ENCODE peak calls at places on chromosomes 1 and 21, in eight cellular contexts. F, X, P, L, R, A, Z and Y are unnamed samples.

GRCh38 chr1:156194300-156194652 is 372 bp downstream of the SLC25A44 start:
- DNase-seq in Z (no peak), X (no peak), R (no peak), A (peak; percentile 10), L (no peak), P (peak; percentile 37), F (no peak), Y (no peak)

GRCh38 chr1:88922214-88922613 is 30.8 kb upstream of the GTF2B start:
- DNase-seq in R (no peak), L (no peak), P (no peak), F (no peak), A (no peak), X (no peak), Z (no peak), Y (no peak)

GRCh38 chr1:168179411-168180147 is 817 bp downstream of the TIPRL start:
- DNase-seq in L (no peak), F (peak; percentile 28), Z (no peak), X (no peak), A (peak; percentile 5), P (no peak), R (no peak), Y (no peak)

GRCh38 chr1:14415396-14415795 is 183.1 kb upstream of the KAZN start:
- DNase-seq in L (no peak), P (no peak), A (no peak), Z (no peak), X (no peak), R (no peak), F (no peak), Y (no peak)

GRCh38 chr1:9128161-9128519 is 762 bp downstream of the GPR157 start:
- DNase-seq in L (no peak), F (no peak), P (no peak), X (peak; percentile 77), Z (no peak), A (peak; percentile 34), R (no peak), Y (no peak)

GRCh38 chr1:213281610-213282316 is 230.7 kb downstream of the RPS6KC1 start:
- DNase-seq in F (no peak), A (no peak), R (no peak), Z (no peak), X (no peak), L (no peak), P (no peak), Y (no peak)

GRCh38 chr21:29547998-29548397 is 249.3 kb downstream of the BACH1 start:
- DNase-seq in L (no peak), X (no peak), R (no peak), A (no peak), Z (no peak), P (no peak), F (no peak), Y (no peak)

GRCh38 chr1:119506941-119507340 is at the start of gene HSD3B1:
- DNase-seq in R (no peak), P (no peak), F (no peak), L (no peak), A (no peak), X (no peak), Z (no peak), Y (no peak)

GRCh38 chr1:156581661-156582387 is 2.3 kb downstream of the TTC24 start:
- DNase-seq in F (no peak), A (no peak), Z (no peak), X (peak; percentile 61), P (no peak), R (no peak), L (no peak), Y (no peak)

GRCh38 chr1:96309783-96310182 is 411.8 kb upstream of the PTBP2 start:
- DNase-seq in P (no peak), Z (no peak), X (no peak), F (no peak), R (peak; percentile 83), A (peak; percentile 2), L (no peak), Y (peak; percentile 48)

GRCh38 chr1:37255111-37255795 is 219.1 kb upstream of the ZC3H12A start:
- DNase-seq in R (peak; percentile 5), Z (peak; percentile 30), L (no peak), F (peak; percentile 34), X (no peak), P (peak; percentile 36), A (peak; percentile 28), Y (no peak)

GRCh38 chr1:64121766-64122385 is 81.5 kb upstream of the UBE2U start:
- DNase-seq in X (no peak), L (no peak), Z (no peak), P (no peak), F (no peak), A (no peak), R (no peak), Y (no peak)

GRCh38 chr1:2050482-2050792 is 226 bp downstream of the PRKCZ start:
- DNase-seq in X (no peak), A (no peak), L (no peak), Z (no peak), F (no peak), P (no peak), R (no peak), Y (no peak)

GRCh38 chr1:49229555-49229954 is 452.9 kb upstream of the BEND5 start:
- DNase-seq in F (no peak), A (no peak), X (no peak), Z (peak; percentile 10), P (no peak), R (no peak), L (no peak), Y (no peak)

GRCh38 chr1:7384679-7385078 is 386.4 kb upstream of the VAMP3 start:
- DNase-seq in R (no peak), F (no peak), A (no peak), P (no peak), X (peak; percentile 27), Z (no peak), L (no peak), Y (no peak)

GRCh38 chr1:15777913-15778707 is 19.5 kb downstream of the FBLIM1 start:
- DNase-seq in R (no peak), P (no peak), A (no peak), F (no peak), X (no peak), Z (no peak), L (no peak), Y (no peak)

GRCh38 chr21:14911351-14911750 is 153.4 kb downstream of the NRIP1 start:
- DNase-seq in F (no peak), Z (no peak), L (no peak), P (no peak), R (no peak), A (no peak), X (no peak), Y (no peak)

GRCh38 chr1:209899948-209900347 is 38.1 kb upstream of the SYT14 start:
- DNase-seq in X (no peak), R (peak; percentile 14), L (no peak), Z (no peak), F (peak; percentile 21), P (no peak), A (peak; percentile 2), Y (no peak)

GRCh38 chr21:37266515-37267221 is 466 bp downstream of the VPS26C start:
- DNase-seq in A (peak; percentile 43), R (peak; percentile 38), X (no peak), P (no peak), L (no peak), F (no peak), Z (no peak), Y (peak; percentile 51)

GRCh38 chr1:222618001-222618879 is at the start of gene MIA3:
- DNase-seq in Z (peak; percentile 15), X (peak; percentile 93), F (peak; percentile 87), A (peak; percentile 81), L (peak; percentile 54), P (peak; percentile 85), R (peak; percentile 68), Y (peak; percentile 80)